ENCODE peak calls at places on chromosomes 2 and 18, in four cellular contexts. U is SJSA1, G is GM23248, B is fibroblast of lung. K is an unnamed sample. For H3K27me3, the result is how much of the 10 kb centered on the place peaks cover.

GRCh38 chr18:9617006-9617542 is 2.7 kb upstream of the PPP4R1 start:
- DNase-seq in U (no peak), B (peak), G (peak), K (no peak)

GRCh38 chr2:46847185-46847710 is 68.4 kb downstream of the MCFD2 start:
- DNase-seq in G (peak), B (peak), U (peak), K (peak)

GRCh38 chr2:174610243-174610995 is 12.8 kb upstream of the WIPF1 start:
- DNase-seq in G (peak), B (peak), U (no peak), K (no peak)

GRCh38 chr2:150486539-150487484 is 655 bp downstream of the RND3 start:
- DNase-seq in U (no peak), G (peak), B (peak), K (peak)

GRCh38 chr2:120985997-120986651 is 250.5 kb downstream of the GLI2 start:
- DNase-seq in U (no peak), G (no peak), B (no peak), K (no peak)

GRCh38 chr2:56687169-56687568 is 503.4 kb downstream of the CCDC85A start:
- DNase-seq in B (peak), G (no peak), U (no peak), K (no peak)

GRCh38 chr2:225411452-225411851 is 11.9 kb downstream of the NYAP2 start:
- DNase-seq in U (no peak), B (no peak), G (no peak), K (no peak)

GRCh38 chr2:203802277-203803045 is 65.1 kb upstream of the CTLA4 start:
- DNase-seq in B (peak), G (peak), U (no peak), K (no peak)

GRCh38 chr2:31886700-31887099 is 124.1 kb downstream of the MEMO1 start:
- DNase-seq in G (no peak), B (no peak), U (no peak), K (no peak)

GRCh38 chr2:233100192-233100998 is 40.3 kb downstream of the INPP5D start:
- DNase-seq in U (no peak), B (no peak), G (no peak), K (no peak)

GRCh38 chr2:131036269-131036668 is 57.0 kb downstream of the FAM168B start:
- DNase-seq in U (no peak), G (no peak), B (no peak), K (peak)

GRCh38 chr2:131035112-131035825 is 58.0 kb downstream of the FAM168B start:
- DNase-seq in B (no peak), G (peak), U (peak), K (no peak)

GRCh38 chr2:131037398-131038257 is 55.6 kb downstream of the FAM168B start:
- DNase-seq in B (no peak), G (no peak), U (no peak), K (no peak)

GRCh38 chr2:131035826-131036231 is 57.4 kb downstream of the FAM168B start:
- DNase-seq in G (peak), B (no peak), U (no peak), K (no peak)

GRCh38 chr2:131036696-131037397 is 56.4 kb downstream of the FAM168B start:
- DNase-seq in U (no peak), B (no peak), G (no peak), K (no peak)
- H3K27me3 ChIP-seq in U (under half), B (under half), G (under half), K (under half)

GRCh38 chr18:31683968-31684278 is 458 bp downstream of the B4GALT6 start:
- DNase-seq in B (no peak), G (no peak), U (no peak), K (no peak)
- H3K4me3 ChIP-seq in B (peak), G (peak), U (peak), K (peak)

GRCh38 chr2:119136872-119137271 is 21.7 kb downstream of the C1QL2 start:
- DNase-seq in B (no peak), G (no peak), U (no peak), K (no peak)
- H3K27me3 ChIP-seq in B (under half), G (under half), U (under half), K (under half)

GRCh38 chr2:190183535-190183934 is 121.0 kb upstream of the MSTN start:
- DNase-seq in B (no peak), U (no peak), G (no peak), K (no peak)

GRCh38 chr2:190185380-190185779 is 122.9 kb upstream of the MSTN start:
- DNase-seq in U (no peak), B (no peak), G (no peak), K (no peak)

GRCh38 chr2:190182071-190182524 is 119.6 kb upstream of the MSTN start:
- DNase-seq in B (no peak), G (no peak), U (no peak), K (no peak)

GRCh38 chr2:190186238-190186637 is 123.7 kb upstream of the MSTN start:
- DNase-seq in B (no peak), U (no peak), G (peak), K (no peak)

GRCh38 chr2:190184460-190184859 is 121.9 kb upstream of the MSTN start:
- DNase-seq in G (no peak), B (no peak), U (no peak), K (no peak)
- H3K4me3 ChIP-seq in G (no peak), B (no peak), U (no peak), K (no peak)

GRCh38 chr2:66576381-66577330 is 141.7 kb downstream of the MEIS1 start:
- DNase-seq in B (peak), U (no peak), G (peak), K (peak)
- H3K27me3 ChIP-seq in B (under half), U (under half), G (under half), K (under half)

GRCh38 chr2:127400897-127401756 is 13.4 kb upstream of the MAP3K2 start:
- DNase-seq in B (peak), U (no peak), G (peak), K (no peak)
- H3K4me3 ChIP-seq in B (no peak), U (no peak), G (no peak), K (no peak)

DNA sequence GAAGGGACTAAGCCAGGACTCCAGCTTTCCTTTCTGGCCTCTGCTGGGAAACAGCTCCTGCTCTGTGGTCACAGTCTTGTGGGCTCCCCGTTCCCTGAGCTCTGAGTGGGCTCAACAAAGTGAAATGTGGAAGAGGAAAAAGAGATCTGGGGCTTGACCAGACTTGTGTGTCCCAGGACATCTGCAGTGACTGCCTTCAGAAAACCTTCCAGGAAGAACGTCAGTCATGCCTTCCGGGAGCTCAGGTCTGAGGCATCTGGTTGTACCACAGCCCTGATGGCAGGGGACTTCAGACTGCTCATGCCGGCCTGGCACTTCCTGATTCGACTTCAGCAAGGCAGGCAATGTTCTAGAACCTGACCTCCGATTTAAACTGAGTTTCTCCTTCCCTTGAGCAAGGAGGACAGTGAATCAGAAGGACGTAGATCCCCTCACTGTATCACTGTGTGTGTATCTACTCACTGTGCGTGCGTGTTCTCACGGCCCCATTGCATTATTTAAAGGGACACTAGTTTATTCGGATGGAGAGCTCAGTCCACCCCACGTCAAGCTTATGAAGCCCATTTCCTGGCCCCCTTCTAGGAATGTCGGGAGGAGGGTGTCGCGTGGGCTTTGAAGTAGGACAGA is 556 bp upstream of the FBLN7 start:
- DNase-seq in G (peak), B (peak), U (no peak), K (no peak)
- H3K27me3 ChIP-seq in G (under half), B (under half), U (under half), K (under half)

DNA sequence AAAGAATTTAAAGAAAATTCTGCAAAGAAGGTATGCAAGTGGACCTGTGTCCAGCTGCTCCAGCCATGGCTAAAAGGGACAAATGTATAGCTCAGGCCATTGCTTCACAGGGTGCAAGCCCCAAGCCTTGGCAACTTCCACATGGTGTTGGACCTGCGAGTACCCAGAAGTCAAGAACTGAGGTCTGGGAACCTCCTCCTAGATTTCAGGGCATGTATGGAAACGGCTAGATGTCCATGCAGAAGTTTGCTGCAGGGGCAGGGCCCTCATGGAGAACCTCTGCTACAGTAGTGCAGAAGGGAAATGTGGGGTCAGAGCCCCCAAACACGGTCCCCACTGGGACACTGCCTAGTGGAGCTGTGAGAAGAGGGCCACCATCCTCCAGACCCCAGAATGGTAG is 284.0 kb upstream of the RAB6C start:
- DNase-seq in B (no peak), G (no peak), U (no peak), K (no peak)
- H3K4me3 ChIP-seq in B (no peak), G (no peak), U (no peak), K (no peak)

DNA sequence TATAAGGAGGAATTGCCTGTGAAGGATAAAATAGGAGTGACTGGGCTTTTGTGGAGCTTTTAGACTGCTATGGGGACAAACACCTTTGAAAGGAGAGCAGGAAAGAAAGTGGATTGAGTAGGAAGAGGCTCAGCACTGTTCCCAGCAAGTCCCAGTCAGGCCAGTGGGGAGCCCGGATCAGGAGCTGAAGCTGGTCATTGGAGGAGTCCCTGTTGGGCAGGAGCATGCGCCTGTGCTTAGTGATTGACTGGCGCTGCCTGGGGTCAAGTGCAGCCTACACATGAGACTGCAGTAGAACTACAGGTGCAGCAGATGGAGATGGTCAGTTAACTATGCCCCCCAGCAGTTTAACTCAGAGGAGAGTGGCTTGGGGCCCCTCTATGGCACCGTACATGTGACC is 390.8 kb downstream of the CTNNA2 start:
- DNase-seq in U (no peak), G (no peak), B (no peak), K (no peak)
- H3K27me3 ChIP-seq in U (under half), G (under half), B (under half), K (under half)